ENCODE peak calls at places on chromosomes 2 and 18, in four cellular contexts. One of them, this sample, is unnamed.

GRCh38 chr18:59950215-59950944 is 50.6 kb downstream of the PMAIP1 start:
- DNase-seq in K562: no peak
- DNase-seq in HepG2: no peak
- DNase-seq in GM12878: no peak
- DNase-seq in this sample: no peak

GRCh38 chr2:168118733-168119518 is 128.5 kb downstream of the STK39 start:
- DNase-seq in HepG2: peak; percentile 71
- DNase-seq in K562: peak; percentile 76
- DNase-seq in GM12878: no peak
- DNase-seq in this sample: no peak

GRCh38 chr2:235911125-235911524 is 257.1 kb downstream of the GBX2 start:
- DNase-seq in HepG2: no peak
- DNase-seq in K562: no peak
- DNase-seq in GM12878: no peak
- DNase-seq in this sample: no peak

GRCh38 chr2:204060896-204061640 is 124.5 kb downstream of the ICOS start:
- DNase-seq in HepG2: no peak
- DNase-seq in K562: no peak
- DNase-seq in GM12878: no peak
- DNase-seq in this sample: no peak

GRCh38 chr2:224038049-224038829 is 847 bp downstream of the SERPINE2 start:
- DNase-seq in HepG2: peak; percentile 33
- DNase-seq in GM12878: no peak
- DNase-seq in K562: no peak
- DNase-seq in this sample: peak; percentile 77

GRCh38 chr2:138475394-138475793 is 26.2 kb upstream of the SPOPL start:
- DNase-seq in HepG2: peak; percentile 77
- DNase-seq in K562: no peak
- DNase-seq in GM12878: peak; percentile 53
- DNase-seq in this sample: no peak

GRCh38 chr2:174985624-174986023 is 19.6 kb downstream of the CHN1 start:
- DNase-seq in HepG2: peak; percentile 14
- DNase-seq in K562: peak; percentile 11
- DNase-seq in GM12878: no peak
- DNase-seq in this sample: no peak

GRCh38 chr2:60351321-60351720 is 202.1 kb downstream of the BCL11A start:
- DNase-seq in HepG2: no peak
- DNase-seq in K562: no peak
- DNase-seq in GM12878: no peak
- DNase-seq in this sample: no peak

GRCh38 chr2:42754021-42754775 is 9.7 kb downstream of the OXER1 start:
- DNase-seq in HepG2: no peak
- DNase-seq in GM12878: peak; percentile 76
- DNase-seq in K562: no peak
- DNase-seq in this sample: no peak

GRCh38 chr2:136114392-136114791 is 3.6 kb downstream of the CXCR4 start:
- DNase-seq in K562: no peak
- DNase-seq in GM12878: no peak
- DNase-seq in HepG2: no peak
- DNase-seq in this sample: no peak

DNA sequence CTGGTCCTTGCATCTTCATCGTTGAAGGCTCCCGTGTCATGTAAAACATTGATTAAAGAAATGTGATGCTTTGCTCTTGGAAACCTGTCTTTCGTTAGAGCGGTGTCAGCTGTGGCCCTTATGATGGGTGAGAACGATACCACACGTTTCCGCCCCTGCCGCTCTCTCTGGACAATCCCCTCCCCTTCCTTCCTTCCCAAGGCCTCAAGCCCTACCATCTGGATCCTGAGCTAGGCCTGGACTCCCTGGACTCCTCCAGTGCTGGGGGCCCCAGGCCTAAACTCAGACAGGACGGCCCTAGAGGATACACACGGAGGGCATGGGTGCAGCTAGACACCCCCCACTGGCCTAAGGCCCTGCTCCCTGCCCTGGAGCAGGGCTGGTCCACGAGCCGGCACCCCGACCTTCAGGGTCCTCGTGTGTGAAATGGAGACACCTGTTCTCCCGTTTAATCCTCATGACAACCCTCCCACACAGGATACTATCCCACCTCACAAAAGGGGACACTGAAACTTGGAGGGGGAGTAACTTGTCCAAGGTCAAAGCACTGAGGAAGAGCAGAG is 13.2 kb downstream of the BIN1 start:
- DNase-seq in HepG2: no peak
- DNase-seq in GM12878: no peak
- DNase-seq in K562: no peak
- DNase-seq in this sample: no peak
- TF ChIP-seq CBX5 in HepG2: no peak
- TF ChIP-seq CBX5 in GM12878: no peak
- TF ChIP-seq CBX5 in K562: no peak
- TF ChIP-seq CBX5 in this sample: no peak

DNA sequence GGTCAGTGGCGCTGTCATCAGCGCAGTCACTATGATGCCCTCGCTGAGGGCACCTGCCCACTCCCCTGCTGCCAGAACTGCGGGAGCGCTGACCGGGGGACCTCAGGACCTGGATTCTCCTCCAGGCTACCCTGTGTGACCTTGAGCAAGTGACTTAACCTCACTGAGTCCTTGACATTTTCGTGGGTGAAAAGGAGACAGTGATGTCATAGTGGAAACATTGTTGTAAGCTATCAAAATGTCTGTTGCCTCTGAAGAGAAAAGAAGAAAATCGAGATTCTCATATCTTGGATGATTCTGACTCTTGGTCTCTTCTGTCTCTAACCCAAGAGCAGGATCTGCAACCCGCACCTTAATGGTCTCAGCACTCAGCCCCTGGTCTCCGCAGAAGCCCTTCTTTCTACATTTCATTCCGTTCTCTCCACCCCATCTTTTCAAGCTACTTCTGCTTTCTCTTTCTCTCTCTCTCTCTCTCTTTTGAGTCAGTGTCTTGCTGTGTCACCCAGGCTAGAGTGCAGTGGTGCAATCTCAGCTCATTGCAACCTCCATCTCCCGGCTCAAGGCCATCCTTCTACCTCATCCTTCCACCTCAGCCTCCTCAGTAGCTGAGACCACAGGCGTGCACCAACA is 987 bp upstream of the TUBA4A start:
- DNase-seq in K562: no peak
- DNase-seq in HepG2: no peak
- DNase-seq in GM12878: no peak
- DNase-seq in this sample: no peak
- TF ChIP-seq CBX5 in K562: no peak
- TF ChIP-seq CBX5 in HepG2: no peak
- TF ChIP-seq CBX5 in GM12878: no peak
- TF ChIP-seq CBX5 in this sample: no peak

GRCh38 chr2:1673160-1673944 is 71.0 kb downstream of the PXDN start:
- DNase-seq in GM12878: no peak
- DNase-seq in K562: no peak
- DNase-seq in HepG2: no peak
- DNase-seq in this sample: no peak
- TF ChIP-seq CBX5 in GM12878: no peak
- TF ChIP-seq CBX5 in K562: no peak
- TF ChIP-seq CBX5 in HepG2: no peak
- TF ChIP-seq CBX5 in this sample: no peak

GRCh38 chr2:239947361-239948045 is 77.6 kb downstream of the NDUFA10 start:
- DNase-seq in K562: no peak
- DNase-seq in GM12878: no peak
- DNase-seq in HepG2: no peak
- DNase-seq in this sample: no peak
- TF ChIP-seq CBX5 in K562: no peak
- TF ChIP-seq CBX5 in GM12878: no peak
- TF ChIP-seq CBX5 in HepG2: no peak
- TF ChIP-seq CBX5 in this sample: no peak

This sample was measured in H1.